ENCODE peak calls at places on chromosomes 6 and 20, in four cellular contexts. One of them, this sample, is unnamed. For H3K4me1, the result is how much of the 10 kb centered on the place peaks cover.

GRCh38 chr6:91611190-91611589 is 1024.3 kb upstream of the MAP3K7 start:
- DNase-seq in stomach: no peak
- DNase-seq in HepG2: no peak
- DNase-seq in heart right ventricle: no peak
- DNase-seq in this sample: no peak

GRCh38 chr20:64146936-64147451 is 17.3 kb upstream of the MYT1 start:
- DNase-seq in stomach: no peak
- DNase-seq in HepG2: no peak
- DNase-seq in heart right ventricle: no peak
- DNase-seq in this sample: no peak

GRCh38 chr6:140485740-140486467 is 1111.5 kb upstream of the CITED2 start:
- DNase-seq in stomach: peak
- DNase-seq in HepG2: no peak
- DNase-seq in heart right ventricle: no peak
- DNase-seq in this sample: peak

GRCh38 chr20:61991476-61991875 is 74.2 kb downstream of the TAF4 start:
- DNase-seq in stomach: no peak
- DNase-seq in HepG2: no peak
- DNase-seq in heart right ventricle: no peak
- DNase-seq in this sample: no peak

GRCh38 chr20:60752741-60753420 is 499.2 kb upstream of the CDH4 start:
- DNase-seq in stomach: no peak
- DNase-seq in HepG2: no peak
- DNase-seq in heart right ventricle: no peak
- DNase-seq in this sample: no peak

GRCh38 chr6:48859562-48859961 is 603.5 kb downstream of the MMUT start:
- DNase-seq in stomach: no peak
- DNase-seq in HepG2: no peak
- DNase-seq in heart right ventricle: no peak
- DNase-seq in this sample: no peak

GRCh38 chr6:120129228-120129627 is 779.7 kb upstream of the MAN1A1 start:
- DNase-seq in stomach: no peak
- DNase-seq in HepG2: no peak
- DNase-seq in heart right ventricle: no peak
- DNase-seq in this sample: no peak

GRCh38 chr6:3727036-3727435 is 24.5 kb downstream of the PXDC1 start:
- DNase-seq in stomach: no peak
- DNase-seq in HepG2: no peak
- DNase-seq in heart right ventricle: no peak
- DNase-seq in this sample: no peak

GRCh38 chr6:159701413-159701999 is 8.5 kb upstream of the SOD2 start:
- DNase-seq in stomach: no peak
- DNase-seq in HepG2: peak
- DNase-seq in heart right ventricle: no peak
- DNase-seq in this sample: no peak

GRCh38 chr6:163240556-163240955 is 174.0 kb upstream of the QKI start:
- DNase-seq in stomach: no peak
- DNase-seq in HepG2: no peak
- DNase-seq in heart right ventricle: no peak
- DNase-seq in this sample: no peak

GRCh38 chr20:32487381-32487780 is 97.8 kb downstream of the NOL4L start:
- DNase-seq in stomach: no peak
- DNase-seq in HepG2: no peak
- DNase-seq in heart right ventricle: no peak
- DNase-seq in this sample: peak

GRCh38 chr20:36162272-36162966 is 7.9 kb downstream of the EPB41L1 start:
- DNase-seq in stomach: no peak
- DNase-seq in HepG2: no peak
- DNase-seq in heart right ventricle: no peak
- DNase-seq in this sample: no peak

GRCh38 chr6:146914563-146915483 is 289.4 kb upstream of the STXBP5 start:
- DNase-seq in stomach: no peak
- DNase-seq in HepG2: no peak
- DNase-seq in heart right ventricle: peak
- DNase-seq in this sample: peak

GRCh38 chr20:1894951-1895673 is at the start of gene SIRPA:
- DNase-seq in stomach: peak
- DNase-seq in HepG2: no peak
- DNase-seq in heart right ventricle: peak
- DNase-seq in this sample: peak

GRCh38 chr6:144331610-144332009 is 46.5 kb downstream of the UTRN start:
- DNase-seq in stomach: no peak
- DNase-seq in HepG2: no peak
- DNase-seq in heart right ventricle: no peak
- DNase-seq in this sample: no peak

GRCh38 chr6:118649918-118650499 is 1.4 kb downstream of the CEP85L start:
- DNase-seq in stomach: no peak
- DNase-seq in HepG2: no peak
- DNase-seq in heart right ventricle: no peak
- DNase-seq in this sample: no peak

GRCh38 chr6:27837636-27838512 is 74.3 kb downstream of the OR2B2 start:
- DNase-seq in stomach: peak
- DNase-seq in HepG2: peak
- DNase-seq in heart right ventricle: peak
- DNase-seq in this sample: peak

GRCh38 chr6:27834384-27834783 is 77.8 kb downstream of the OR2B2 start:
- DNase-seq in stomach: no peak
- DNase-seq in HepG2: no peak
- DNase-seq in heart right ventricle: no peak
- DNase-seq in this sample: no peak

GRCh38 chr6:27836783-27837635 is 75.2 kb downstream of the OR2B2 start:
- DNase-seq in stomach: peak
- DNase-seq in HepG2: peak
- DNase-seq in heart right ventricle: peak
- DNase-seq in this sample: peak

GRCh38 chr6:27834879-27835549 is 77.2 kb downstream of the OR2B2 start:
- DNase-seq in stomach: no peak
- DNase-seq in HepG2: no peak
- DNase-seq in heart right ventricle: no peak
- DNase-seq in this sample: no peak

DNA sequence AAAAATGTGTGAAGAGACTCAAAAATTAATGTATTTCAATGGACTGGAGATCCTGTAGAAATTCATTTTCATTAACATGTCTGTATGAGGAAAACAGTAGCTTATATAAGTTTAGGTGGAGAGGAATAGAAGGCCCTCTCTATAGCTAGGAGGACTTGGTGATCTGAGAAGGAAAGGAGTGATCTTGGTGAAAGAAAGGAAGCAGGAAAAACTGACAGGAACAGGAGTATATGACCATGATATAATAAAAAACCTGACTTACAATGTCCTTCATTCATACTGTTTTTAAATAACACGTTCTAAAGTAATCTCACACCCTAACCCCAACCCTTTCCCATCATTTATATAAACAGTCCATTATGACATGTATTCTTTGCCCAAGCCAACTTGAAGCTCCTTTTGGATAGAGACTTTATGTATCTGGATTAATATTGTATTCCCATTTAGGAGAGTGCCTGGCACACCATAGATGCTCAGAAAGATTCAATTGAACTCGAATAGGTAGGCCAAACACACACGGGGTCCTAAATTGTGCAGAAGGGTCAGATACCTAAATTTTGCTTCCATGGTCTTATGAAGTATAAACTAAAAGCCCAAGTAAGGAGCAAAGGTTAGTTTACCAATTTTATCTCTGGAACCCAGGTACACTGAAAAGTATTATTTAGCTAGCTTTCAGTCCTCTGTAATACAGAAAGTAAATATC is 76.0 kb downstream of the OR2B2 start:
- DNase-seq in stomach: no peak
- DNase-seq in HepG2: no peak
- DNase-seq in heart right ventricle: no peak
- DNase-seq in this sample: no peak
- H3K4me1 ChIP-seq in stomach: under half
- H3K4me1 ChIP-seq in HepG2: under half
- H3K4me1 ChIP-seq in heart right ventricle: under half
- H3K4me1 ChIP-seq in this sample: under half

DNA sequence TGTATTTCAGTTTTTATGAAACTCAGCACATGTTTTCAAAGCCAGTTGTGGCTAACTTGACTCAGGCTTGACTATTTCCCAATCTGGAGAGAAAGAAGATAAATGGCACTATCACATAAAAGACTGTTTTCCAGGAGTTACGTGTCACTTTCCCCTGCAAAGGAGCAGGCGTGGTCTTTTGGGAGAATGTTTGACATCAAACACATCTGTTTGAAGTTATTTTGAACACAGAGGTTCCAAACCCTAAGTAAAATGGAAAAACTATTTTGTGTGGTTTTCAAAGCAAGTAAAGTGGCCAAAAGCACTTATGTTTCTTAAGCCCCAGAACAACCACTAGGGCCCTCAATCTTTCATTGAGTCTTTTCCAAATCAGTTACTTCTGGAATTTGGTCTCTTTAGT is 89.7 kb downstream of the FOXF2 start:
- DNase-seq in stomach: no peak
- DNase-seq in HepG2: no peak
- DNase-seq in heart right ventricle: no peak
- DNase-seq in this sample: no peak
- TF ChIP-seq CTCF in stomach: no peak
- TF ChIP-seq CTCF in HepG2: no peak
- TF ChIP-seq CTCF in heart right ventricle: no peak
- TF ChIP-seq CTCF in this sample: no peak

DNA sequence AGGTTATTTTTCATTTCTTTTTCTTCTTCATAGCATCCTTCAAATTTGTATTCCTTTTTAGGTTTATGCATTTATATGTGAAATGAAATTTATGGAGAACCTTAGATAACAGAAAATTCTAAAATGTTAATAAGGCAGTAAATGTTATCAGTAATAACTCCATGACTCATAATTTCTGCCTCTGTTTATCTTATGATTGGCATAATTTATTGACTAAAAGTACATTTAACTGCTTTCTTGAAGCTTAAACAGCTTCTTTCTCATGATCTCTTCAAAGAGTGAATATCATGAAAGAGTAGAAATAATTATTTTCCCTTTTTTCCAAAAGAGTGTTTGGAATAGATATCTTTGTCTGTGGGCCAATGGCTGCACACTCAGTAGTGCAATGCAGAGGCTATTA is 91.3 kb downstream of the SHLD1 start:
- DNase-seq in stomach: no peak
- DNase-seq in HepG2: no peak
- DNase-seq in heart right ventricle: no peak
- DNase-seq in this sample: no peak
- H3K4me1 ChIP-seq in stomach: under half
- H3K4me1 ChIP-seq in HepG2: under half
- H3K4me1 ChIP-seq in heart right ventricle: under half
- H3K4me1 ChIP-seq in this sample: under half

GRCh38 chr20:24657211-24657610 is 187.8 kb downstream of the SYNDIG1 start:
- DNase-seq in stomach: peak
- DNase-seq in HepG2: no peak
- DNase-seq in heart right ventricle: no peak
- DNase-seq in this sample: peak
- TF ChIP-seq CTCF in stomach: peak
- TF ChIP-seq CTCF in HepG2: no peak
- TF ChIP-seq CTCF in heart right ventricle: no peak
- TF ChIP-seq CTCF in this sample: no peak

DNA sequence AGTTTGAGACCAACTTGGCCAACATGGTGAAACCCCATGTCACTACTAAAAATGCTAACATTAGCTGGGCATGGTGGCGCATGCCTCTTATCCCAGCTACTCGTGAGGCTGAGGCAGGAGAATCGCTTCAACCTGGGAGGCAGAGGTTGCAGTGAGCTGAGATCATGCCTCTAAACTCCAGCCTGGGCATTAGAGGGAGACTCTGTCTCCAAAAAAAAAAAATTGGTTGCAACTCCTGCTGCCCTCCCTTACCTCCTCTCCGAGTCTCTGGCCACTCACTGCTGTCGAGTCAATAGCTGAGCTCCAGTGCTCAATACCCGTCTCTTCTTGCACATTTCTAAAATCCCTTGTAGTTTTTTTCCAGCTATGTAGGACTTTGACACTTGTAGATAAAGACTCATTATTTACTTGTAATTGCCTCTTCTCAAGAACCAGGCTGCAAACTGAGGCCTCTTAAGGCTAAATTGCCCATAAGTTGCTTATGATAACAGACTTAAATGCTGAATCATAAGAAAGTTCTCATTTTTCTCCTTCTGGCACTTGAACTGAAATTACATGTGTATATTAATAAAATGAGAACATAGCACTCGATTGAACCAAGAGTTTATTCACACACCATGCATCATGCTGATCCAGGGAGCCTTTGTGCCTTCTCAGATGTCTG is 13.8 kb downstream of the HECA start:
- DNase-seq in stomach: no peak
- DNase-seq in HepG2: no peak
- DNase-seq in heart right ventricle: no peak
- DNase-seq in this sample: no peak
- H3K4me1 ChIP-seq in stomach: half or more
- H3K4me1 ChIP-seq in HepG2: under half
- H3K4me1 ChIP-seq in heart right ventricle: half or more
- H3K4me1 ChIP-seq in this sample: under half

GRCh38 chr20:46253391-46253790 is 54.9 kb downstream of the CDH22 start:
- DNase-seq in stomach: peak
- DNase-seq in HepG2: peak
- DNase-seq in heart right ventricle: no peak
- DNase-seq in this sample: no peak
- TF ChIP-seq CTCF in stomach: no peak
- TF ChIP-seq CTCF in HepG2: peak
- TF ChIP-seq CTCF in heart right ventricle: peak
- TF ChIP-seq CTCF in this sample: no peak

DNA sequence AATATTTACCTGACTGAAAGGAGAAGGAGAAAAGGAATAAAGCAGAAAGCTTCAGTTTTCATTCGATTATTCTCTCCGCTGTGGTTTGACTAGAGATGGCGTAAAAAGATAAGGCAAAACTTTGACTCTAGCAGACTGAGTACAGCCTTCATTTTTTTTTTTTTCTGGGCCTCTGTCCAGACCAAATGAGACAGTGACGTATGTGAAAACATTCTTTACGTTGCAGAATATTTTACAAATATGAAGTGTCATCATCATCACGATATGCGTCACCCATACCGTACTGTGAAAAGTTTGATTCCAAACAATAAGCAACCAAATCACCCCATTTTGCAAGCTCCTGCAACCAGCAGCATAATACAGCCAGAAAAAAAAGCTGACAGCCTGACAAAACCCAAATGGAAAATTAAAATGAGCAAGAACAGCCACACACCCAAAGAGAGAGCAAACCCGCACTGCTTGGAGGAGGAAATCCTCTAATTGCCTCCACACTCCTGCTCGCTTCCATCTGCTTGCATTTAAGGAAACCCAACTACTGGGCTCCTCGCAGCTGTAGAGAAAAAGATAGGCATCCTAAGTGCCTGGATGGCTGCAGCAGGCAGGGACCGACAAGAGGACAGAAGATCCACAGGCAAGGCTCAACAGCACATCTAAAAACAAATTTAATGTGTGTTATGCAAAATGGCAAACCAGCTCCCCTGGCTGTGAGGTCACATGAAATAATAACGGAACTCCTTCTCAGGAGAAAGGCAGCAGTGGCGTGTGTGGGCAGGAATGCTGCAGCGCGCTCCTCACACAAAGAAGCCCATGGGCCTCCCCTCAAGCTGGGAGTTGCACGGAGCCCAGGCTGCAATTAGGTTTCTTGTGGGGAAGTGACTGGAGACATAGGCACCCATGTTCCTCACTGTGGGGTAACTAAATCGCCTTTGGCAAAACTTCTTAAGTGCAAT is 113.1 kb downstream of the FYN start:
- DNase-seq in stomach: no peak
- DNase-seq in HepG2: no peak
- DNase-seq in heart right ventricle: no peak
- DNase-seq in this sample: no peak
- H3K4me1 ChIP-seq in stomach: half or more
- H3K4me1 ChIP-seq in HepG2: under half
- H3K4me1 ChIP-seq in heart right ventricle: half or more
- H3K4me1 ChIP-seq in this sample: under half

GRCh38 chr20:63006611-63007471 is at the start of gene BHLHE23:
- DNase-seq in stomach: no peak
- DNase-seq in HepG2: no peak
- DNase-seq in heart right ventricle: no peak
- DNase-seq in this sample: no peak
- TF ChIP-seq CTCF in stomach: no peak
- TF ChIP-seq CTCF in HepG2: no peak
- TF ChIP-seq CTCF in heart right ventricle: no peak
- TF ChIP-seq CTCF in this sample: no peak